ENCODE peak calls at places on chromosomes 16 and 17, in eight cellular contexts. Q is activated CD8-positive, alpha-beta T cell treated with anti-CD3 and anti-CD28 coated beads for 36 hours; O is activated T-helper 1 cell treated with Interleukin-2 at 50 U/mL for 16 hours; E is A172; K is colonic mucosa; L is AG08395; N is C1 segment of cervical spinal cord; C is fibroblast of the aortic adventitia. A is an unnamed sample.

GRCh38 chr16:9003322-9003721 is 39.6 kb upstream of the USP7 start:
- DNase-seq in Q (no peak), O (no peak), E (no peak), K (peak), L (no peak), N (no peak), C (no peak), A (no peak)

GRCh38 chr17:44797809-44798208 is 32.3 kb downstream of the GJC1 start:
- DNase-seq in Q (no peak), O (no peak), E (peak), K (no peak), L (no peak), N (no peak), C (no peak), A (no peak)

GRCh38 chr16:86171329-86171728 is 272.4 kb downstream of the IRF8 start:
- DNase-seq in Q (no peak), O (no peak), E (peak), K (no peak), L (no peak), N (no peak), C (peak), A (no peak)

GRCh38 chr16:87856796-87857228 is 12.5 kb downstream of the SLC7A5 start:
- DNase-seq in Q (no peak), O (no peak), E (no peak), K (no peak), L (no peak), N (no peak), C (no peak), A (peak)

GRCh38 chr17:35242805-35243458 is at the start of gene SLFN5:
- DNase-seq in Q (peak), O (peak), E (peak), K (peak), L (peak), N (peak), C (peak), A (peak)

GRCh38 chr17:56121661-56122060 is 31.6 kb upstream of the ANKFN1 start:
- DNase-seq in Q (no peak), O (no peak), E (no peak), K (no peak), L (no peak), N (no peak), C (no peak), A (no peak)

GRCh38 chr17:72100445-72100844 is 20.4 kb upstream of the SOX9 start:
- DNase-seq in Q (no peak), O (no peak), E (no peak), K (no peak), L (no peak), N (no peak), C (no peak), A (no peak)

GRCh38 chr17:42285346-42286050 is 2.8 kb upstream of the STAT5A start:
- DNase-seq in Q (no peak), O (no peak), E (no peak), K (no peak), L (no peak), N (no peak), C (no peak), A (no peak)

A was measured in CD8-positive, alpha-beta memory T cell.